ENCODE peak calls at places on chromosome 10, in six cellular contexts. I, O, U, V, Q and A are unnamed samples.

GRCh38 chr10:121216295-121216694 is 365.1 kb downstream of the WDR11 start:
- DNase-seq in O (no peak), I (no peak), V (no peak), U (no peak), Q (no peak), A (no peak)

GRCh38 chr10:78806805-78807221 is 262.0 kb upstream of the ZMIZ1 start:
- DNase-seq in Q (no peak), O (peak; percentile 41), I (no peak), V (no peak), U (peak; percentile 43), A (peak; percentile 58)

GRCh38 chr10:99296605-99297004 is 32.6 kb upstream of the CNNM1 start:
- DNase-seq in Q (no peak), I (no peak), U (no peak), O (no peak), V (no peak), A (no peak)

GRCh38 chr10:7788640-7789335 is 811 bp downstream of the ATP5F1C start:
- DNase-seq in Q (peak; percentile 24), O (peak; percentile 68), U (peak; percentile 39), V (peak; percentile 38), I (peak; percentile 14), A (peak; percentile 12)

GRCh38 chr10:131092876-131093275 is 218.6 kb downstream of the TCERG1L start:
- DNase-seq in I (no peak), V (no peak), U (no peak), Q (no peak), O (no peak), A (no peak)

GRCh38 chr10:24957624-24958435 is 5.4 kb upstream of the PRTFDC1 start:
- DNase-seq in I (peak; percentile 80), V (no peak), Q (peak; percentile 97), U (peak; percentile 90), O (peak; percentile 94), A (peak; percentile 82)

GRCh38 chr10:74103560-74104248 is 46.9 kb downstream of the AP3M1 start:
- DNase-seq in I (peak; percentile 37), U (no peak), O (peak; percentile 59), V (peak; percentile 19), Q (peak; percentile 55), A (no peak)

GRCh38 chr10:124946945-124947344 is 5.0 kb downstream of the ZRANB1 start:
- DNase-seq in I (no peak), O (no peak), Q (no peak), V (no peak), U (no peak), A (no peak)

GRCh38 chr10:61757525-61758397 is 95.0 kb downstream of the CABCOCO1 start:
- DNase-seq in Q (peak; percentile 79), O (peak; percentile 61), U (peak; percentile 92), V (peak; percentile 32), I (peak; percentile 67), A (no peak)

GRCh38 chr10:73920084-73920483 is 9.2 kb downstream of the PLAU start:
- DNase-seq in U (peak; percentile 95), I (no peak), V (no peak), O (peak; percentile 50), Q (no peak), A (no peak)

GRCh38 chr10:3563298-3563697 is 221.7 kb downstream of the KLF6 start:
- DNase-seq in U (no peak), V (no peak), I (no peak), Q (no peak), O (no peak), A (no peak)

GRCh38 chr10:9097991-9098306 is 1043.5 kb downstream of the GATA3 start:
- DNase-seq in I (no peak), Q (no peak), O (no peak), V (no peak), U (no peak), A (no peak)

GRCh38 chr10:19654576-19654975 is 161.7 kb upstream of the PLXDC2 start:
- DNase-seq in O (peak; percentile 78), Q (peak; percentile 58), U (peak; percentile 58), V (peak; percentile 21), I (no peak), A (no peak)

GRCh38 chr10:29543715-29544114 is 91.1 kb downstream of the SVIL start:
- DNase-seq in Q (no peak), V (no peak), U (no peak), O (no peak), I (no peak), A (no peak)
- H2AFZ ChIP-seq in Q (no peak overlapping the region), V (no peak overlapping the region), U (no peak overlapping the region), O (no peak overlapping the region), I (no peak overlapping the region), A (no peak overlapping the region)

GRCh38 chr10:80540644-80541143 is 3.0 kb downstream of the SH2D4B start:
- DNase-seq in Q (no peak), V (no peak), I (no peak), U (no peak), O (no peak), A (no peak)
- H3K4me1 ChIP-seq in Q (no peaks in the 10 kb centered on the region), V (peaks cover 9% of the 10 kb centered on the region), I (peaks cover under 1% of the 10 kb centered on the region), U (peaks cover 44% of the 10 kb centered on the region), O (no peaks in the 10 kb centered on the region), A (peaks cover 3% of the 10 kb centered on the region)

GRCh38 chr10:96650958-96651357 is 64.1 kb upstream of the TM9SF3 start:
- DNase-seq in Q (no peak), O (no peak), U (no peak), V (no peak), I (no peak), A (no peak)
- H2AFZ ChIP-seq in Q (no peak overlapping the region), O (no peak overlapping the region), U (no peak overlapping the region), V (no peak overlapping the region), I (no peak overlapping the region), A (no peak overlapping the region)

DNA sequence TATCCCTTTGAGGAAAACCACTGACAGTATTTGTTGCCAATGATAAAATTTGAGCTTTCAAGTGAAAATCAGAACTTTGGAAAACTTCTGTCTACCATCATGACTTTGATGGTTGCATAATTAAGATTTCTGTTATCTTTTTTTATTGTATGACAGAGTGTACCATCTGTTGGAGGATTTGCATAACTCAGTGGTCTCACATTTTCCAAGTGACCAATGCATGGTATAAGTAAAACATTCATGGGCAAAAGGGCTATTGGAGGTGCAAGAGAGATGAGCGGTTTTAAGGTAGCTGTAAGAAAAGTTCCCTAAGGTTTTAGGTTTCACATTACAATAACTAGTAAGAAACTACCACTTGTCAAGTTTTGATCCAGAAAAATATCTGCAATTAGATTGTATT is 625.3 kb downstream of the PARD3 start:
- DNase-seq in U (no peak), O (no peak), I (no peak), V (no peak), Q (no peak), A (no peak)
- H3K4me1 ChIP-seq in U (no peaks in the 10 kb centered on the region), O (no peaks in the 10 kb centered on the region), I (peaks cover 7% of the 10 kb centered on the region), V (peaks cover 22% of the 10 kb centered on the region), Q (peaks cover 3% of the 10 kb centered on the region), A (peaks cover 8% of the 10 kb centered on the region)

GRCh38 chr10:132724436-132724835 is 61.5 kb downstream of the NKX6-2 start:
- DNase-seq in O (peak; percentile 16), Q (peak; percentile 77), I (no peak), V (no peak), U (no peak), A (no peak)
- H2AFZ ChIP-seq in O (no peak overlapping the region), Q (no peak overlapping the region), I (no peak overlapping the region), V (no peak overlapping the region), U (no peak overlapping the region), A (no peak overlapping the region)

DNA sequence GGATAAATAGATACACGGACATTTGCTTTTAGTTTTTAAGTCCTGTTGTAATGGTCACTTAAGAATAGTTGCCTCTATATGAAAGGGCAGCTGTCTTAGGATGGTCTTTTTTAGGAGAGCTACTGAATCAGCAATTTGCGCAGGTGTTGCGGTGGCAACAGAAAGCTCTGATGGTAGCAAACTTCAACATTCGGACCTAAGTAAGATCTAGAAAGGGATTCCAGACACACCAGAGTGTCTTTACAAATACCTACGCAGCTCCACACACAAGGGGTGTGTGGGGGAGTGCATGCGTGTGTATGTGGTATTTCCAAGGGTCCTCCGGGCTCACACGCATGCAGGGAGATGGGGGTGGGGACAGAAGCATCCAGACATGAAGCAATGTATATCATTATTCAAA is 438.6 kb upstream of the MGMT start:
- DNase-seq in Q (no peak), U (no peak), V (no peak), O (no peak), I (no peak), A (no peak)
- H3K4me1 ChIP-seq in Q (no peaks in the 10 kb centered on the region), U (no peaks in the 10 kb centered on the region), V (no peaks in the 10 kb centered on the region), O (no peaks in the 10 kb centered on the region), I (peaks cover 5% of the 10 kb centered on the region), A (no peaks in the 10 kb centered on the region)

DNA sequence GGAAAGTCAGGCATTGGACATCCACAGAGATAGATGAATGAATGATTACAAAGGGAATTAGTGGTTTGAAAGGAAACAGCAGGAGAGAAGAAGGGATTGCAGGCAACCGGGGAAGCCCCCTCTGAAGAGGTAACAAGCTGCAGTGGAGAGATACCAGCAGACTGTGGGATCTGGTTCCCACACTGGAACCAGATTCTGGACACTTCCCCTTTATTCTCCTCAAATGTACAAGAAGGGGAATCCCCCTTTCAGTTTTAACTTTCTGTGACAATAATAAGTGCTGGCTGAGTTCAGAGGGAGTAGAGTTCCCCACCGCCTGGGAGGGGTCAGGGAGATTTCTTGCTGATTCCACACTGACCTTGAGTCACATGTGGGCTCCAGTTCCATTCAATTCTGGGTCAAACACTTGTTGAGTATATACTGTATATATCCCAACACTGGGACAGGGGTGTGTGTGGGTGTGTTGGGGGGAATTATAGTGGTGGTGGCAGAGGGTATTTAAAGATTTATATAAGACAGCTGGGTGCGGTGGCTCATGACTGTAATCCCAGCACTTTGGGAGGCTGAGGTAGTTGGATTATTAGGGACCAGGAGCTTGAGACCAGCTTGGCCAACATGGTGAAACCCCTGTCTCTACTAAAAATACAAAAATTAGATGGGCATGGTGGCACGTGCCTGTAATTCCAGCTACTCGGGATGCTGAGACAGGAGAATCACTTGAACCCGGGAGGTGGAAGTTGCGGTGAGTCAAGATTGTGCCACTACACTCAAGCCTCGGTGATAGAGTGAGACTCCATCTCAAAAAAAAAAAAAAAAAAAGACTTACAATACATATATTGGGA is 16.5 kb upstream of the DDIT4 start:
- DNase-seq in I (no peak), U (no peak), V (no peak), O (no peak), Q (peak; percentile 47), A (no peak)
- H2AFZ ChIP-seq in I (no peak overlapping the region), U (no peak overlapping the region), V (no peak overlapping the region), O (no peak overlapping the region), Q (no peak overlapping the region), A (no peak overlapping the region)

DNA sequence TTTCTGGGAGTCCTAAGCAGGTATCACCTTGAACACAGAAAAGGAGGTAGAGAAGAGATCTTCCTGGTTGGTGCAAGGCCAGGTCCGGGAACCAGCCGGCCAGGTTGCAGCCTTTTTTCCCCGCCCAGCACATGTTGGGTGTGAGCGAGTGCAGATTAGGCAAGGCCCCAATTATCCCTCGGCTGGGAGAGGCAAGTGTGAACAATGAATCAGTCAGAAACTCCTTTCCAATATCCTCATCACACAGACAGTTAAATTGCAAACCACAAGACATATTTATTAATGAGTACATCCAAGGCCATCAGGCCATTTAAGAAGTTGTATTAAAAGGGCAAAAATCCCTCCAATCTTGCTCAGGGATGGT is 115.0 kb upstream of the AFAP1L2 start:
- DNase-seq in O (peak; percentile 28), Q (peak; percentile 26), I (no peak), U (peak; percentile 93), V (peak; percentile 41), A (peak; percentile 71)
- H3K4me1 ChIP-seq in O (peaks cover 11% of the 10 kb centered on the region), Q (peaks cover 5% of the 10 kb centered on the region), I (peaks cover 2% of the 10 kb centered on the region), U (peaks cover 23% of the 10 kb centered on the region), V (peaks cover 36% of the 10 kb centered on the region), A (peaks cover 48% of the 10 kb centered on the region)

GRCh38 chr10:89374716-89375115 is 3.1 kb upstream of the IFIT1B start:
- DNase-seq in O (no peak), Q (no peak), I (peak; percentile 56), U (no peak), V (no peak), A (no peak)
- H2AFZ ChIP-seq in O (peak overlapping the region; percentile 38), Q (no peak overlapping the region), I (no peak overlapping the region), U (peak overlapping the region; percentile 48), V (no peak overlapping the region), A (no peak overlapping the region)